ENCODE peak calls at places on chromosomes 5 and 9, in ten cellular contexts. T is effector CD4-positive, alpha-beta T cell; O is BE2C; E is Ammon's horn; B is PC-3; M is transverse colon; Z is T-cell; R is Panc1; F is activated CD8-positive, alpha-beta memory T cell treated with anti-CD3 and anti-CD28 coated beads, Interleukin-2, amount 50 U/mL, for 4 hours; K is myocyte. Q is an unnamed sample.

GRCh38 chr5:62372600-62372999 is 31.1 kb downstream of the DIMT1 start:
- DNase-seq in T (no peak), O (no peak), E (no peak), B (no peak), M (no peak), Z (no peak), R (no peak), F (no peak), K (no peak), Q (no peak)

GRCh38 chr5:174751154-174751990 is 27.0 kb downstream of the MSX2 start:
- DNase-seq in T (no peak), O (peak), E (peak), B (no peak), M (no peak), Z (no peak), R (no peak), F (no peak), K (peak), Q (no peak)

GRCh38 chr9:117936185-117936758 is 232.1 kb downstream of the TLR4 start:
- DNase-seq in T (no peak), O (no peak), E (no peak), B (no peak), M (no peak), Z (no peak), R (no peak), F (no peak), K (no peak), Q (no peak)

GRCh38 chr5:138967806-138968448 is 92.8 kb upstream of the LRRTM2 start:
- DNase-seq in T (no peak), O (peak), E (no peak), B (no peak), M (peak), Z (no peak), R (no peak), F (no peak), K (no peak), Q (peak)

GRCh38 chr9:104765138-104765537 is 1.2 kb downstream of the NIPSNAP3B start:
- DNase-seq in T (no peak), O (no peak), E (no peak), B (no peak), M (no peak), Z (no peak), R (no peak), F (no peak), K (no peak), Q (no peak)

GRCh38 chr5:143453722-143454121 is 50.2 kb upstream of the NR3C1 start:
- DNase-seq in T (no peak), O (no peak), E (no peak), B (no peak), M (no peak), Z (no peak), R (no peak), F (no peak), K (no peak), Q (no peak)

GRCh38 chr9:127979333-127980055 is 1.3 kb downstream of the EEIG1 start:
- DNase-seq in T (no peak), O (peak), E (peak), B (peak), M (peak), Z (no peak), R (no peak), F (no peak), K (peak), Q (peak)

GRCh38 chr5:113202904-113203716 is 226.5 kb downstream of the DCP2 start:
- DNase-seq in T (no peak), O (peak), E (no peak), B (no peak), M (no peak), Z (no peak), R (no peak), F (no peak), K (no peak), Q (peak)

GRCh38 chr9:89015330-89015729 is 24.1 kb downstream of the S1PR3 start:
- DNase-seq in T (no peak), O (no peak), E (no peak), B (peak), M (no peak), Z (no peak), R (no peak), F (no peak), K (no peak), Q (no peak)

GRCh38 chr9:6351757-6352156 is 23.6 kb downstream of the TPD52L3 start:
- DNase-seq in T (no peak), O (no peak), E (no peak), B (no peak), M (no peak), Z (no peak), R (no peak), F (no peak), K (no peak), Q (no peak)

GRCh38 chr5:134148986-134149539 is 27.7 kb downstream of the SKP1 start:
- DNase-seq in T (no peak), O (no peak), E (no peak), B (no peak), M (no peak), Z (no peak), R (no peak), F (no peak), K (no peak), Q (no peak)

GRCh38 chr9:126516936-126517750 is 96.6 kb upstream of the LMX1B start:
- DNase-seq in T (no peak), O (peak), E (no peak), B (peak), M (no peak), Z (no peak), R (no peak), F (no peak), K (peak), Q (peak)

GRCh38 chr5:11292648-11293356 is 531.8 kb upstream of the DAP start:
- DNase-seq in T (no peak), O (no peak), E (no peak), B (no peak), M (no peak), Z (no peak), R (no peak), F (no peak), K (no peak), Q (no peak)

GRCh38 chr9:130003943-130004552 is 38.9 kb downstream of the FNBP1 start:
- DNase-seq in T (no peak), O (no peak), E (no peak), B (no peak), M (peak), Z (no peak), R (no peak), F (no peak), K (no peak), Q (no peak)

GRCh38 chr5:167853421-167853820 is 438.0 kb upstream of the WWC1 start:
- DNase-seq in T (no peak), O (no peak), E (no peak), B (no peak), M (no peak), Z (no peak), R (no peak), F (no peak), K (no peak), Q (no peak)

GRCh38 chr9:21634951-21635350 is 152.8 kb upstream of the IFNE start:
- DNase-seq in T (no peak), O (no peak), E (no peak), B (no peak), M (no peak), Z (no peak), R (no peak), F (no peak), K (no peak), Q (no peak)

GRCh38 chr5:16690243-16690839 is 73.5 kb upstream of the RETREG1 start:
- DNase-seq in T (no peak), O (peak), E (peak), B (peak), M (no peak), Z (no peak), R (peak), F (no peak), K (peak), Q (no peak)

GRCh38 chr5:59725393-59725768 is 168.1 kb downstream of the PDE4D start:
- DNase-seq in T (no peak), O (no peak), E (no peak), B (peak), M (no peak), Z (no peak), R (no peak), F (no peak), K (no peak), Q (no peak)

GRCh38 chr5:52560366-52560765 is 227.3 kb upstream of the ITGA1 start:
- DNase-seq in T (no peak), O (no peak), E (no peak), B (peak), M (no peak), Z (no peak), R (no peak), F (no peak), K (peak), Q (no peak)

GRCh38 chr5:16894236-16895057 is 41.6 kb downstream of the MYO10 start:
- DNase-seq in T (no peak), O (no peak), E (no peak), B (peak), M (peak), Z (no peak), R (peak), F (no peak), K (peak), Q (peak)

GRCh38 chr9:101028346-101029299 is at the start of gene PLPPR1:
- DNase-seq in T (no peak), O (peak), E (peak), B (no peak), M (peak), Z (no peak), R (no peak), F (no peak), K (no peak), Q (peak)

GRCh38 chr5:174720066-174720611 is 4.2 kb upstream of the MSX2 start:
- DNase-seq in T (no peak), O (no peak), E (no peak), B (no peak), M (no peak), Z (no peak), R (no peak), F (no peak), K (no peak), Q (no peak)

GRCh38 chr9:128457207-128457606 is 1.4 kb downstream of the ODF2 start:
- DNase-seq in T (no peak), O (no peak), E (no peak), B (no peak), M (no peak), Z (no peak), R (no peak), F (no peak), K (no peak), Q (no peak)

GRCh38 chr9:121107041-121107440 is 32.3 kb downstream of the CNTRL start:
- DNase-seq in T (no peak), O (no peak), E (no peak), B (peak), M (no peak), Z (no peak), R (no peak), F (no peak), K (no peak), Q (no peak)

GRCh38 chr5:153404747-153405146 is 85.7 kb upstream of the GRIA1 start:
- DNase-seq in T (no peak), O (no peak), E (no peak), B (no peak), M (no peak), Z (no peak), R (no peak), F (no peak), K (no peak), Q (no peak)

GRCh38 chr5:96743065-96743768 is 64.5 kb downstream of the ERAP1 start:
- DNase-seq in T (no peak), O (no peak), E (no peak), B (peak), M (no peak), Z (no peak), R (no peak), F (no peak), K (no peak), Q (no peak)

Q was measured in thyroid gland.